ENCODE peak calls at places on chromosomes 5 and 9, in four cellular contexts. One of them, this sample, is unnamed.

GRCh38 chr5:134906811-134907210 is 1.9 kb downstream of the PCBD2 start:
- DNase-seq in GM12878: no peak
- DNase-seq in heart right ventricle: no peak
- DNase-seq in Peyer's patch: no peak
- DNase-seq in this sample: no peak

GRCh38 chr9:75188756-75189155 is 100.4 kb downstream of the OSTF1 start:
- DNase-seq in GM12878: no peak
- DNase-seq in heart right ventricle: no peak
- DNase-seq in Peyer's patch: no peak
- DNase-seq in this sample: no peak

GRCh38 chr5:136242611-136243010 is 49.6 kb upstream of the SMIM32 start:
- DNase-seq in GM12878: peak; percentile 24
- DNase-seq in heart right ventricle: no peak
- DNase-seq in Peyer's patch: no peak
- DNase-seq in this sample: peak; percentile 54

GRCh38 chr9:13900449-13900848 is 413.5 kb downstream of the NFIB start:
- DNase-seq in GM12878: no peak
- DNase-seq in heart right ventricle: peak; percentile 6
- DNase-seq in Peyer's patch: no peak
- DNase-seq in this sample: no peak

GRCh38 chr5:104598285-104598684 is 1035.7 kb upstream of the NUDT12 start:
- DNase-seq in GM12878: no peak
- DNase-seq in heart right ventricle: no peak
- DNase-seq in Peyer's patch: no peak
- DNase-seq in this sample: no peak

GRCh38 chr5:39520232-39520572 is 95.4 kb upstream of the DAB2 start:
- DNase-seq in GM12878: no peak
- DNase-seq in heart right ventricle: peak; percentile 56
- DNase-seq in Peyer's patch: no peak
- DNase-seq in this sample: no peak

GRCh38 chr5:135079760-135080159 is 45.7 kb upstream of the PITX1 start:
- DNase-seq in GM12878: no peak
- DNase-seq in heart right ventricle: no peak
- DNase-seq in Peyer's patch: no peak
- DNase-seq in this sample: no peak

GRCh38 chr5:31385774-31386537 is 145.9 kb downstream of the DROSHA start:
- DNase-seq in GM12878: no peak
- DNase-seq in heart right ventricle: no peak
- DNase-seq in Peyer's patch: no peak
- DNase-seq in this sample: no peak

GRCh38 chr5:29162297-29162696 is 2031.2 kb upstream of the CDH6 start:
- DNase-seq in GM12878: no peak
- DNase-seq in heart right ventricle: no peak
- DNase-seq in Peyer's patch: no peak
- DNase-seq in this sample: no peak

GRCh38 chr5:474826-475661 is 32.1 kb downstream of the EXOC3 start:
- DNase-seq in GM12878: no peak
- DNase-seq in heart right ventricle: no peak
- DNase-seq in Peyer's patch: no peak
- DNase-seq in this sample: no peak

GRCh38 chr5:175842947-175843793 is 28.2 kb upstream of the CPLX2 start:
- DNase-seq in GM12878: no peak
- DNase-seq in heart right ventricle: no peak
- DNase-seq in Peyer's patch: no peak
- DNase-seq in this sample: no peak

GRCh38 chr5:41695920-41696582 is 174.2 kb downstream of the OXCT1 start:
- DNase-seq in GM12878: no peak
- DNase-seq in heart right ventricle: no peak
- DNase-seq in Peyer's patch: no peak
- DNase-seq in this sample: peak; percentile 45

GRCh38 chr9:102569436-102569835 is 425.7 kb upstream of the CYLC2 start:
- DNase-seq in GM12878: no peak
- DNase-seq in heart right ventricle: no peak
- DNase-seq in Peyer's patch: no peak
- DNase-seq in this sample: no peak

GRCh38 chr9:99054581-99054980 is 50.3 kb upstream of the TGFBR1 start:
- DNase-seq in GM12878: no peak
- DNase-seq in heart right ventricle: no peak
- DNase-seq in Peyer's patch: no peak
- DNase-seq in this sample: no peak

GRCh38 chr9:86341007-86341491 is 13.2 kb downstream of the TUT7 start:
- DNase-seq in GM12878: no peak
- DNase-seq in heart right ventricle: no peak
- DNase-seq in Peyer's patch: no peak
- DNase-seq in this sample: peak; percentile 44

GRCh38 chr5:145887976-145888574 is 15.3 kb upstream of the GRXCR2 start:
- DNase-seq in GM12878: no peak
- DNase-seq in heart right ventricle: peak; percentile 7
- DNase-seq in Peyer's patch: no peak
- DNase-seq in this sample: peak; percentile 12

GRCh38 chr9:132725306-132725705 is 55.0 kb downstream of the GTF3C4 start:
- DNase-seq in GM12878: no peak
- DNase-seq in heart right ventricle: no peak
- DNase-seq in Peyer's patch: no peak
- DNase-seq in this sample: no peak

GRCh38 chr5:59789894-59790293 is 103.6 kb downstream of the PDE4D start:
- DNase-seq in GM12878: no peak
- DNase-seq in heart right ventricle: no peak
- DNase-seq in Peyer's patch: no peak
- DNase-seq in this sample: no peak

GRCh38 chr5:134103397-134103796 is 11.1 kb upstream of the TCF7 start:
- DNase-seq in GM12878: no peak
- DNase-seq in heart right ventricle: no peak
- DNase-seq in Peyer's patch: peak; percentile 22
- DNase-seq in this sample: peak; percentile 78

GRCh38 chr5:141604318-141604717 is 14.5 kb downstream of the DIAPH1 start:
- DNase-seq in GM12878: no peak
- DNase-seq in heart right ventricle: peak; percentile 62
- DNase-seq in Peyer's patch: peak; percentile 47
- DNase-seq in this sample: no peak

GRCh38 chr5:8366296-8366695 is 497.3 kb downstream of the MTRR start:
- DNase-seq in GM12878: no peak
- DNase-seq in heart right ventricle: no peak
- DNase-seq in Peyer's patch: no peak
- DNase-seq in this sample: no peak

GRCh38 chr5:1754531-1755220 is 45.0 kb downstream of the MRPL36 start:
- DNase-seq in GM12878: no peak
- DNase-seq in heart right ventricle: no peak
- DNase-seq in Peyer's patch: no peak
- DNase-seq in this sample: no peak

GRCh38 chr5:178417391-178417811 is 172.8 kb downstream of the COL23A1 start:
- DNase-seq in GM12878: no peak
- DNase-seq in heart right ventricle: no peak
- DNase-seq in Peyer's patch: no peak
- DNase-seq in this sample: no peak

GRCh38 chr5:149939572-149939971 is 5.0 kb downstream of the PDE6A start:
- DNase-seq in GM12878: no peak
- DNase-seq in heart right ventricle: no peak
- DNase-seq in Peyer's patch: no peak
- DNase-seq in this sample: no peak

GRCh38 chr5:92019376-92019990 is 636.4 kb upstream of the ARRDC3 start:
- DNase-seq in GM12878: no peak
- DNase-seq in heart right ventricle: no peak
- DNase-seq in Peyer's patch: no peak
- DNase-seq in this sample: no peak

GRCh38 chr9:89576404-89576824 is 28.4 kb upstream of the GADD45G start:
- DNase-seq in GM12878: no peak
- DNase-seq in heart right ventricle: no peak
- DNase-seq in Peyer's patch: no peak
- DNase-seq in this sample: peak; percentile 43

GRCh38 chr9:20353931-20354652 is 268.2 kb downstream of the MLLT3 start:
- DNase-seq in GM12878: no peak
- DNase-seq in heart right ventricle: no peak
- DNase-seq in Peyer's patch: no peak
- DNase-seq in this sample: peak; percentile 71

GRCh38 chr5:55004728-55005127 is 19.3 kb upstream of the GZMK start:
- DNase-seq in GM12878: no peak
- DNase-seq in heart right ventricle: no peak
- DNase-seq in Peyer's patch: no peak
- DNase-seq in this sample: no peak

GRCh38 chr5:160486573-160486972 is 64.9 kb downstream of the PTTG1 start:
- DNase-seq in GM12878: no peak
- DNase-seq in heart right ventricle: no peak
- DNase-seq in Peyer's patch: peak; percentile 43
- DNase-seq in this sample: peak; percentile 75

GRCh38 chr5:37567566-37567965 is 188.4 kb downstream of the WDR70 start:
- DNase-seq in GM12878: no peak
- DNase-seq in heart right ventricle: no peak
- DNase-seq in Peyer's patch: no peak
- DNase-seq in this sample: no peak

GRCh38 chr5:167837127-167837526 is 454.3 kb upstream of the WWC1 start:
- DNase-seq in GM12878: no peak
- DNase-seq in heart right ventricle: no peak
- DNase-seq in Peyer's patch: no peak
- DNase-seq in this sample: no peak

DNA sequence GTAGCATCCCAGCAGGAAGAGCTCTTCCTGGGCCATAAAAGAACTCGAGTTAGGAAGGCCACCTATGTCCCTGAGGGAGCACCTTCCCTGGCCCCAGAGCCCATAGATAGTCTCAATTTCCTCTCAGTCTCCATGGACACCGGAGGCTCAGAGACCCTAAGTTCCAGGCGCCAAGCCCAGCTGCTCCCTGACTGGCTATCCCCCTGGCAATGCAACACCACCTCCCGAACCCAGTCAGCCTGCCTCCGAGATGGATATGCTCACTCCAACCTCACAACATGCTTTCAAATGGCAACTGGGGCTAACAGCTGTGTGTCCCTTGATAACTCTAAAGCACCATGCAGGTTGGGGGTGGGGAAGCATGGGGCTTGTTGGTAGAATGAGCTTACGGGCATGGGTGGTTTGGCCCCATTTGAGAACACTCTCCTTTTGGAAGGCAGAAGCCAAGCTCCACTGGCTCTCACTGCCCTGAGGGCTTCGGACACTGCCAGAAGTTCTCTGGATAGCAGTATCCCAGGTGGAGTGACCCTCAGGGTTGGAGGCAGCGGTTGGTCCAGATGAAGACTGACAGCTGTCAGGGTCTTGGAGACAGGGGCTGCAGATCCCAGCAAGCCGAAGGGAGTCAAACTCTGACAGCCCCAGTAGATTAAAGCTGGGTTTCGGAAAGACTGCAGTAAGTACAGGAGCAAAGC is 165.3 kb downstream of the PAX5 start:
- DNase-seq in GM12878: no peak
- DNase-seq in heart right ventricle: no peak
- DNase-seq in Peyer's patch: no peak
- DNase-seq in this sample: no peak
- H3K4me3 ChIP-seq in GM12878: no peak overlapping the region
- H3K4me3 ChIP-seq in heart right ventricle: no peak overlapping the region
- H3K4me3 ChIP-seq in Peyer's patch: no peak overlapping the region
- H3K4me3 ChIP-seq in this sample: no peak overlapping the region

GRCh38 chr9:15485836-15486678 is 24.7 kb downstream of the PSIP1 start:
- DNase-seq in GM12878: no peak
- DNase-seq in heart right ventricle: no peak
- DNase-seq in Peyer's patch: no peak
- DNase-seq in this sample: peak; percentile 15
- TF ChIP-seq CTCF in GM12878: peak; percentile 46
- TF ChIP-seq CTCF in heart right ventricle: peak; percentile 45
- TF ChIP-seq CTCF in Peyer's patch: peak; percentile 27
- TF ChIP-seq CTCF in this sample: peak; percentile 21

GRCh38 chr5:131268758-131269370 is 5.0 kb downstream of the CDC42SE2 start:
- DNase-seq in GM12878: no peak
- DNase-seq in heart right ventricle: no peak
- DNase-seq in Peyer's patch: no peak
- DNase-seq in this sample: no peak
- H3K4me3 ChIP-seq in GM12878: peak overlapping the region; percentile 42
- H3K4me3 ChIP-seq in heart right ventricle: no peak overlapping the region
- H3K4me3 ChIP-seq in Peyer's patch: no peak overlapping the region
- H3K4me3 ChIP-seq in this sample: peak overlapping the region; percentile 26

DNA sequence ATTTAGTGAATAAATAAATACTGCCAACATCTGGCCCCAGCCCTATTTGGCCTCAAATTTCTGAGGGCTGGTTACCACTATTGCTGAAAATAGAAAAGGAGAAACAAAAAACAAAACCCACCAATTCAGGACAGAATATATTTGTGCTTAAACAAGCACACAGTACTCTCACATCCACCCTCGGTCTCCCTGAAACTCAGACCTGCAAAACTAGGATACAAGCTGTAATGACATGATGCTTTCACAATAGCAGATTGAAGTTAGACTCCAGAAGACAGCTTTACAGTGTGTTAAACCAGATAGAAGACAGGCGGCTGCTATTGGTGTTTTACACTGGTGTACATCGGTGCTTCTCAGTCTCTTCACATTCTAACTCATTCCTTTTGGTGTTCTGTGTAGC is 214.9 kb upstream of the DMRT1 start:
- DNase-seq in GM12878: no peak
- DNase-seq in heart right ventricle: no peak
- DNase-seq in Peyer's patch: no peak
- DNase-seq in this sample: peak; percentile 76
- TF ChIP-seq CTCF in GM12878: no peak
- TF ChIP-seq CTCF in heart right ventricle: no peak
- TF ChIP-seq CTCF in Peyer's patch: no peak
- TF ChIP-seq CTCF in this sample: no peak

GRCh38 chr9:135648494-135649410 is 9.4 kb upstream of the GLT6D1 start:
- DNase-seq in GM12878: no peak
- DNase-seq in heart right ventricle: no peak
- DNase-seq in Peyer's patch: no peak
- DNase-seq in this sample: no peak
- H3K4me3 ChIP-seq in GM12878: no peak overlapping the region
- H3K4me3 ChIP-seq in heart right ventricle: no peak overlapping the region
- H3K4me3 ChIP-seq in Peyer's patch: no peak overlapping the region
- H3K4me3 ChIP-seq in this sample: no peak overlapping the region

This sample was measured in GM12865.